ENCODE peak calls at places on chromosomes 2 and 18, in six cellular contexts. D is left lung, W is cardiac muscle cell, V is lower lobe of right lung, J is psoas muscle, H is colonic mucosa. R is an unnamed sample. For H3K4me1, the result is how much of the 10 kb centered on the place peaks cover.

GRCh38 chr2:239299218-239299939 is 101.4 kb downstream of the HDAC4 start:
- DNase-seq in D (peak), H (no peak), V (no peak), J (no peak), W (no peak), R (no peak)

GRCh38 chr2:217875138-217875537 is 127.7 kb downstream of the TNS1 start:
- DNase-seq in W (peak), D (no peak), V (no peak), J (no peak), H (no peak), R (no peak)

GRCh38 chr2:108910541-108911396 is 78.3 kb downstream of the EDAR start:
- DNase-seq in H (no peak), D (no peak), W (no peak), J (no peak), V (no peak), R (no peak)

GRCh38 chr2:74876081-74876886 is 42.4 kb downstream of the HK2 start:
- DNase-seq in J (no peak), D (no peak), V (no peak), H (peak), W (peak), R (peak)

GRCh38 chr2:97761192-97761591 is 47.8 kb downstream of the ZAP70 start:
- DNase-seq in W (no peak), J (no peak), V (no peak), H (no peak), D (no peak), R (peak)

GRCh38 chr18:23765931-23766330 is 76.7 kb downstream of the LAMA3 start:
- DNase-seq in J (no peak), H (no peak), D (no peak), W (peak), V (no peak), R (no peak)

GRCh38 chr2:649461-650342 is 27.5 kb downstream of the TMEM18 start:
- DNase-seq in W (no peak), V (no peak), D (no peak), H (no peak), J (no peak), R (peak)

GRCh38 chr2:219309278-219309677 is at the start of gene PTPRN:
- DNase-seq in D (no peak), H (no peak), V (no peak), W (peak), J (no peak), R (no peak)

GRCh38 chr2:203648273-203648672 is 58.2 kb upstream of the CD28 start:
- DNase-seq in W (peak), H (no peak), D (no peak), J (no peak), V (no peak), R (no peak)

GRCh38 chr18:55280515-55280914 is 307.5 kb downstream of the TCF4 start:
- DNase-seq in J (no peak), H (no peak), V (no peak), D (no peak), W (no peak), R (no peak)

GRCh38 chr18:79467126-79467525 is 71.4 kb downstream of the NFATC1 start:
- DNase-seq in D (no peak), V (no peak), W (no peak), H (no peak), J (no peak), R (no peak)

GRCh38 chr18:79169958-79170555 is 100.9 kb downstream of the ATP9B start:
- DNase-seq in V (no peak), H (no peak), W (peak), J (no peak), D (no peak), R (no peak)

GRCh38 chr2:36516136-36516870 is 81.7 kb downstream of the FEZ2 start:
- DNase-seq in V (no peak), D (no peak), J (no peak), W (peak), H (no peak), R (peak)

GRCh38 chr2:8300216-8300615 is 381.6 kb upstream of the ID2 start:
- DNase-seq in D (no peak), H (peak), V (no peak), W (no peak), J (no peak), R (no peak)

GRCh38 chr2:80061881-80062280 is 242.7 kb downstream of the LRRTM1 start:
- DNase-seq in D (no peak), W (no peak), H (no peak), J (no peak), V (no peak), R (no peak)

GRCh38 chr18:40407913-40408312 is 1547.1 kb upstream of the PIK3C3 start:
- DNase-seq in V (no peak), H (no peak), J (no peak), D (no peak), W (peak), R (no peak)

GRCh38 chr2:127034056-127034455 is 72.9 kb downstream of the BIN1 start:
- DNase-seq in H (no peak), J (no peak), D (no peak), W (no peak), V (no peak), R (no peak)

DNA sequence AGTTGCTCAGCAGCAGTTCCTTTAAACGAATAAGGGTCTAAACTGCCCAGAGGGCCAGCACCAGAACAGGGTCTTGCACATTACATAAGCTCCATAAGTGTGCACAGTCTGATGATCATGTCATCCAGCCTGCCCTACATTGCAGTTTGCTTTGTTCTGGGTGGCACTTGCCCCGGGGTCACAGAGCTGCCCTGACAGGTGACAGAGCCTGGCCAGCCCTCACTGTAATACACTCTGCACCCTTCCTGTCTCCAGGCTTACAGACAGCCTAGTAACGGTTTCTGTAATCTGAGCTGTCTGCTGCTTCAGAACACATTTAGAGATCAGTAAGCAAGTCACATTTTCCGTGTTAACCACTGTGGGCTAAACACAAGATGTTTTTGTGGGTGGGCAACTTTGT is 213.3 kb downstream of the FAM210A start:
- DNase-seq in H (no peak), W (no peak), V (no peak), D (no peak), J (peak), R (no peak)
- H3K4me3 ChIP-seq in H (no peak), W (no peak), V (no peak), D (no peak), J (no peak), R (no peak)

GRCh38 chr2:43086451-43087221 is 139.8 kb downstream of the ZFP36L2 start:
- DNase-seq in D (no peak), J (peak), W (peak), V (no peak), H (no peak), R (peak)

GRCh38 chr2:43082878-43083261 is 143.5 kb downstream of the ZFP36L2 start:
- DNase-seq in V (no peak), J (no peak), H (no peak), D (no peak), W (no peak), R (no peak)

GRCh38 chr2:43083278-43083677 is 143.1 kb downstream of the ZFP36L2 start:
- DNase-seq in D (no peak), H (no peak), J (no peak), V (no peak), W (no peak), R (no peak)

GRCh38 chr2:43083710-43084698 is 142.4 kb downstream of the ZFP36L2 start:
- DNase-seq in V (no peak), D (no peak), H (no peak), J (peak), W (peak), R (peak)

GRCh38 chr2:43084699-43085091 is 141.7 kb downstream of the ZFP36L2 start:
- DNase-seq in H (no peak), D (no peak), V (no peak), J (peak), W (peak), R (no peak)
- H3K4me1 ChIP-seq in H (under half), D (half or more), V (half or more), J (half or more), W (under half), R (half or more)

GRCh38 chr18:63135101-63135500 is 184.5 kb downstream of the BCL2 start:
- DNase-seq in V (no peak), W (no peak), H (no peak), J (no peak), D (no peak), R (no peak)

GRCh38 chr18:63138469-63139340 is 180.9 kb downstream of the BCL2 start:
- DNase-seq in V (no peak), J (peak), D (no peak), H (no peak), W (no peak), R (no peak)

GRCh38 chr18:63140997-63141776 is 178.4 kb downstream of the BCL2 start:
- DNase-seq in W (no peak), V (no peak), H (no peak), J (no peak), D (no peak), R (no peak)

GRCh38 chr18:63140038-63140450 is 179.5 kb downstream of the BCL2 start:
- DNase-seq in D (no peak), H (no peak), V (no peak), J (no peak), W (no peak), R (no peak)

GRCh38 chr18:63137999-63138448 is 181.5 kb downstream of the BCL2 start:
- DNase-seq in V (no peak), J (peak), H (no peak), W (no peak), D (no peak), R (no peak)
- H3K4me3 ChIP-seq in V (peak), J (peak), H (peak), W (no peak), D (peak), R (no peak)

GRCh38 chr2:226794077-226794670 is 5.4 kb downstream of the IRS1 start:
- DNase-seq in H (no peak), W (no peak), D (no peak), J (no peak), V (no peak), R (peak)

GRCh38 chr2:226796012-226796839 is 3.4 kb downstream of the IRS1 start:
- DNase-seq in W (no peak), J (peak), D (no peak), H (no peak), V (peak), R (no peak)

GRCh38 chr2:226793615-226794014 is 6.0 kb downstream of the IRS1 start:
- DNase-seq in H (no peak), D (no peak), V (no peak), J (no peak), W (no peak), R (no peak)

GRCh38 chr2:226795281-226796011 is 4.2 kb downstream of the IRS1 start:
- DNase-seq in V (peak), J (peak), D (no peak), W (no peak), H (no peak), R (peak)

DNA sequence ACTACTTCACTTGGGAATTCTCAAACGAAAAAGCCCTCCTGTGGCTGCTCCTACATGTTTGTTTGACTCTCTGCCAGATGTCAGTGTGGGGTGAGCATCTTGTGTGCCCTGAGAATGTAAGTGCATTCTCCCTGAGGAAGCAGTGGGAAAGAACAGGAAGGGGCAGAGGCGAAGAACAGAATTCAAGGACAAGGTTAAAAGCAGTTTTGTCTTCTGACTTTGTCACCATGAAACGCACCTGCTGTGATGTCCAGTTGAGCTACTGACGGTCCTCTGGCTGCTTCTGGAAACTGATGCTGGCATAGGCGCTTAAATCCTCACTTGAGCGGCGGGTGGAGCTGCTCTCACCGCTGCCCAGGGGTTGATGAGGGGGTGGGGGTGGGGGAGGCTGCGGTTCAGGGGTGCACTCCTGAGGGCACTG is 4.9 kb downstream of the IRS1 start:
- DNase-seq in H (peak), J (no peak), V (no peak), W (peak), D (no peak), R (peak)
- H3K4me1 ChIP-seq in H (under half), J (half or more), V (half or more), W (under half), D (half or more), R (half or more)

DNA sequence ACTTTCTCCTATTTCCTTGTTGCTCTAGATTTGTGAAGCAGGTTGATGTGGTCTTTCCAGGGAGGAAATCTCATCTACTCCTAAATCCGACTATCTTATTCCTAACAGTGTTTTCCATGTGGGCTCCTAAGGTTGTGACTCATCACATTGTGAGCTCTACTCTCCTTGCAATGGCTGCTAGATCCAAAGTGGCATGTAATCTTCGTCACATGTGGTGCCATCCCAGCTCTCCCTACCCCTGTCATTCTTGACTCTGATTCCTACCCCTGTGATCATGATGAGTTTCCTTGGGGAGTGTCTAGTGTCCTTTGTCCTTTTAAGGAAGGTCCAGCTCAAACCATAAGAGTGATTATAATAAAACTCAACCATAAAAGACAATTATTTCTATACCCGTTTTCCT is 47.3 kb upstream of the GULP1 start:
- DNase-seq in V (no peak), J (no peak), H (no peak), D (no peak), W (peak), R (peak)
- H3K4me3 ChIP-seq in V (no peak), J (no peak), H (no peak), D (no peak), W (no peak), R (no peak)